ENCODE peak calls at places on chromosomes 3 and 15, in six cellular contexts. One of them, this sample, is unnamed.

GRCh38 chr3:168531116-168531515 is 435.4 kb upstream of the GOLIM4 start:
- DNase-seq in IMR-90: no peak
- DNase-seq in fibroblast of pulmonary artery: no peak
- DNase-seq in GM23248: no peak
- DNase-seq in HFF-Myc: no peak
- DNase-seq in Panc1: no peak
- DNase-seq in this sample: no peak

GRCh38 chr3:32734756-32735155 is 49.8 kb downstream of the CNOT10 start:
- DNase-seq in IMR-90: no peak
- DNase-seq in Panc1: no peak
- DNase-seq in fibroblast of pulmonary artery: no peak
- DNase-seq in HFF-Myc: no peak
- DNase-seq in GM23248: no peak
- DNase-seq in this sample: no peak

GRCh38 chr3:21500834-21501233 is 250.2 kb downstream of the ZNF385D start:
- DNase-seq in Panc1: no peak
- DNase-seq in GM23248: no peak
- DNase-seq in IMR-90: no peak
- DNase-seq in fibroblast of pulmonary artery: no peak
- DNase-seq in HFF-Myc: no peak
- DNase-seq in this sample: no peak

GRCh38 chr3:98874602-98875249 is 26.8 kb downstream of the DCBLD2 start:
- DNase-seq in Panc1: no peak
- DNase-seq in HFF-Myc: no peak
- DNase-seq in fibroblast of pulmonary artery: no peak
- DNase-seq in GM23248: no peak
- DNase-seq in IMR-90: no peak
- DNase-seq in this sample: no peak

GRCh38 chr3:109952924-109953323 is 615.6 kb upstream of the DPPA4 start:
- DNase-seq in GM23248: no peak
- DNase-seq in HFF-Myc: no peak
- DNase-seq in fibroblast of pulmonary artery: peak
- DNase-seq in IMR-90: peak
- DNase-seq in Panc1: no peak
- DNase-seq in this sample: peak

GRCh38 chr3:172658344-172659245 is 52.3 kb downstream of the NCEH1 start:
- DNase-seq in fibroblast of pulmonary artery: peak
- DNase-seq in HFF-Myc: peak
- DNase-seq in IMR-90: peak
- DNase-seq in GM23248: peak
- DNase-seq in Panc1: peak
- DNase-seq in this sample: peak

GRCh38 chr3:194781617-194782016 is 95.9 kb downstream of the FAM43A start:
- DNase-seq in HFF-Myc: no peak
- DNase-seq in GM23248: no peak
- DNase-seq in IMR-90: no peak
- DNase-seq in fibroblast of pulmonary artery: no peak
- DNase-seq in Panc1: no peak
- DNase-seq in this sample: no peak

GRCh38 chr3:64248247-64248646 is 23.0 kb upstream of the PRICKLE2 start:
- DNase-seq in HFF-Myc: no peak
- DNase-seq in Panc1: no peak
- DNase-seq in IMR-90: no peak
- DNase-seq in GM23248: no peak
- DNase-seq in fibroblast of pulmonary artery: no peak
- DNase-seq in this sample: no peak

GRCh38 chr3:169458752-169459151 is 204.8 kb downstream of the MECOM start:
- DNase-seq in GM23248: no peak
- DNase-seq in HFF-Myc: no peak
- DNase-seq in IMR-90: no peak
- DNase-seq in fibroblast of pulmonary artery: no peak
- DNase-seq in Panc1: no peak
- DNase-seq in this sample: no peak

GRCh38 chr3:40770046-40770445 is 245.3 kb downstream of the ZNF621 start:
- DNase-seq in fibroblast of pulmonary artery: no peak
- DNase-seq in IMR-90: no peak
- DNase-seq in Panc1: no peak
- DNase-seq in GM23248: no peak
- DNase-seq in HFF-Myc: no peak
- DNase-seq in this sample: no peak

GRCh38 chr3:186583820-186584219 is 13.3 kb downstream of the DNAJB11 start:
- DNase-seq in fibroblast of pulmonary artery: no peak
- DNase-seq in IMR-90: peak
- DNase-seq in Panc1: no peak
- DNase-seq in HFF-Myc: no peak
- DNase-seq in GM23248: peak
- DNase-seq in this sample: no peak

GRCh38 chr3:145032790-145033189 is 1061.2 kb downstream of the DIPK2A start:
- DNase-seq in Panc1: no peak
- DNase-seq in HFF-Myc: no peak
- DNase-seq in GM23248: no peak
- DNase-seq in fibroblast of pulmonary artery: no peak
- DNase-seq in IMR-90: peak
- DNase-seq in this sample: no peak

GRCh38 chr3:134602440-134602814 is 48.4 kb downstream of the KY start:
- DNase-seq in fibroblast of pulmonary artery: no peak
- DNase-seq in HFF-Myc: no peak
- DNase-seq in IMR-90: no peak
- DNase-seq in GM23248: no peak
- DNase-seq in Panc1: no peak
- DNase-seq in this sample: no peak

GRCh38 chr15:37698679-37699078 is 235.8 kb upstream of the TMCO5A start:
- DNase-seq in GM23248: peak
- DNase-seq in Panc1: no peak
- DNase-seq in HFF-Myc: no peak
- DNase-seq in fibroblast of pulmonary artery: peak
- DNase-seq in IMR-90: no peak
- DNase-seq in this sample: no peak

GRCh38 chr3:4394048-4394447 is 73.0 kb downstream of the SUMF1 start:
- DNase-seq in IMR-90: peak
- DNase-seq in GM23248: no peak
- DNase-seq in Panc1: no peak
- DNase-seq in HFF-Myc: no peak
- DNase-seq in fibroblast of pulmonary artery: peak
- DNase-seq in this sample: no peak

GRCh38 chr3:134618986-134619615 is 31.7 kb downstream of the KY start:
- DNase-seq in HFF-Myc: no peak
- DNase-seq in Panc1: no peak
- DNase-seq in GM23248: no peak
- DNase-seq in IMR-90: no peak
- DNase-seq in fibroblast of pulmonary artery: no peak
- DNase-seq in this sample: no peak

GRCh38 chr3:172213168-172213567 is 173.8 kb downstream of the FNDC3B start:
- DNase-seq in Panc1: no peak
- DNase-seq in HFF-Myc: no peak
- DNase-seq in fibroblast of pulmonary artery: peak
- DNase-seq in IMR-90: peak
- DNase-seq in GM23248: peak
- DNase-seq in this sample: no peak

GRCh38 chr3:126125781-126126251 is 41.9 kb upstream of the SLC41A3 start:
- DNase-seq in HFF-Myc: no peak
- DNase-seq in GM23248: no peak
- DNase-seq in fibroblast of pulmonary artery: no peak
- DNase-seq in Panc1: no peak
- DNase-seq in IMR-90: no peak
- DNase-seq in this sample: no peak

GRCh38 chr15:96088592-96088991 is 241.9 kb upstream of the NR2F2 start:
- DNase-seq in IMR-90: peak
- DNase-seq in HFF-Myc: no peak
- DNase-seq in Panc1: no peak
- DNase-seq in GM23248: no peak
- DNase-seq in fibroblast of pulmonary artery: no peak
- DNase-seq in this sample: no peak

GRCh38 chr15:72169236-72169920 is 28.2 kb downstream of the GRAMD2A start:
- DNase-seq in Panc1: no peak
- DNase-seq in IMR-90: no peak
- DNase-seq in GM23248: no peak
- DNase-seq in HFF-Myc: no peak
- DNase-seq in fibroblast of pulmonary artery: no peak
- DNase-seq in this sample: no peak

GRCh38 chr15:64800476-64800875 is 25.0 kb downstream of the PIF1 start:
- DNase-seq in GM23248: no peak
- DNase-seq in Panc1: no peak
- DNase-seq in fibroblast of pulmonary artery: no peak
- DNase-seq in IMR-90: no peak
- DNase-seq in HFF-Myc: no peak
- DNase-seq in this sample: no peak

GRCh38 chr15:84940399-84940798 is 41.3 kb upstream of the PDE8A start:
- DNase-seq in IMR-90: no peak
- DNase-seq in Panc1: no peak
- DNase-seq in GM23248: no peak
- DNase-seq in fibroblast of pulmonary artery: no peak
- DNase-seq in HFF-Myc: no peak
- DNase-seq in this sample: no peak

GRCh38 chr3:186220365-186220764 is 111.5 kb upstream of the ETV5 start:
- DNase-seq in Panc1: no peak
- DNase-seq in GM23248: no peak
- DNase-seq in IMR-90: no peak
- DNase-seq in HFF-Myc: no peak
- DNase-seq in fibroblast of pulmonary artery: no peak
- DNase-seq in this sample: no peak

GRCh38 chr3:195823998-195824397 is 12.3 kb upstream of the MUC4 start:
- DNase-seq in HFF-Myc: no peak
- DNase-seq in IMR-90: no peak
- DNase-seq in fibroblast of pulmonary artery: no peak
- DNase-seq in Panc1: no peak
- DNase-seq in GM23248: peak
- DNase-seq in this sample: no peak

GRCh38 chr3:10232138-10232537 is 16.1 kb upstream of the TATDN2 start:
- DNase-seq in IMR-90: no peak
- DNase-seq in fibroblast of pulmonary artery: no peak
- DNase-seq in Panc1: no peak
- DNase-seq in HFF-Myc: no peak
- DNase-seq in GM23248: no peak
- DNase-seq in this sample: no peak

GRCh38 chr15:57797608-57798267 is 91.2 kb downstream of the POLR2M start:
- DNase-seq in HFF-Myc: no peak
- DNase-seq in IMR-90: no peak
- DNase-seq in Panc1: no peak
- DNase-seq in fibroblast of pulmonary artery: no peak
- DNase-seq in GM23248: no peak
- DNase-seq in this sample: no peak

GRCh38 chr3:194685723-194686413 is at the start of gene FAM43A:
- DNase-seq in HFF-Myc: peak
- DNase-seq in fibroblast of pulmonary artery: peak
- DNase-seq in GM23248: peak
- DNase-seq in IMR-90: peak
- DNase-seq in Panc1: peak
- DNase-seq in this sample: peak

GRCh38 chr15:99630607-99631131 is 64.9 kb downstream of the MEF2A start:
- DNase-seq in GM23248: no peak
- DNase-seq in Panc1: no peak
- DNase-seq in HFF-Myc: no peak
- DNase-seq in IMR-90: no peak
- DNase-seq in fibroblast of pulmonary artery: no peak
- DNase-seq in this sample: no peak
- H3K4me3 ChIP-seq in GM23248: no peak
- H3K4me3 ChIP-seq in Panc1: no peak
- H3K4me3 ChIP-seq in HFF-Myc: no peak
- H3K4me3 ChIP-seq in IMR-90: no peak
- H3K4me3 ChIP-seq in fibroblast of pulmonary artery: no peak
- H3K4me3 ChIP-seq in this sample: no peak

GRCh38 chr3:11847607-11848006 is 922 bp upstream of the TAMM41 start:
- DNase-seq in Panc1: no peak
- DNase-seq in IMR-90: no peak
- DNase-seq in GM23248: peak
- DNase-seq in fibroblast of pulmonary artery: no peak
- DNase-seq in HFF-Myc: no peak
- DNase-seq in this sample: no peak
- H3K4me3 ChIP-seq in Panc1: no peak
- H3K4me3 ChIP-seq in IMR-90: no peak
- H3K4me3 ChIP-seq in GM23248: no peak
- H3K4me3 ChIP-seq in fibroblast of pulmonary artery: no peak
- H3K4me3 ChIP-seq in HFF-Myc: no peak
- H3K4me3 ChIP-seq in this sample: no peak

DNA sequence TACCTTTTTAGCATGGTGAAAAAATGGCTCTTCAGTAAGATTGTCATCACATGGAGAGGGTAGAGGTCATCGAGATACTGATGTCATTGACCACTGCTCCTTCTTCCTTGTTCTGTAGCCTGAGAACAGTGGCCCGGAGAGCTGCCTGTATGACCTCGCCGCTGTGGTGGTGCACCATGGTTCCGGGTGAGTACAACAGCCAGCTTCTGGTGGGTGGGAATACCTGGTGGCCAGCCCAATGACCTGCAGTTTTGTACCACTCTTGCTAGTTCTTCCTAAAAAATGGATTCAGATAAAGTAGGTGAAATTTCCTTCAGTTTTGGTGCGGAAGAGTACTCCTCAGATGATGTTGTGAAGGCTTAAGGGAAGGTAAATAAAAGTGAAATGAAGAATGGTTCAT is 8.4 kb upstream of the FBXL22 start:
- DNase-seq in IMR-90: no peak
- DNase-seq in GM23248: no peak
- DNase-seq in fibroblast of pulmonary artery: no peak
- DNase-seq in Panc1: no peak
- DNase-seq in HFF-Myc: no peak
- DNase-seq in this sample: no peak
- H3K4me3 ChIP-seq in IMR-90: no peak
- H3K4me3 ChIP-seq in GM23248: no peak
- H3K4me3 ChIP-seq in fibroblast of pulmonary artery: no peak
- H3K4me3 ChIP-seq in Panc1: no peak
- H3K4me3 ChIP-seq in HFF-Myc: no peak
- H3K4me3 ChIP-seq in this sample: no peak

GRCh38 chr15:28879551-28879950 is 6.2 kb upstream of the APBA2 start:
- DNase-seq in fibroblast of pulmonary artery: no peak
- DNase-seq in GM23248: no peak
- DNase-seq in Panc1: no peak
- DNase-seq in IMR-90: no peak
- DNase-seq in HFF-Myc: no peak
- DNase-seq in this sample: no peak

GRCh38 chr15:28881600-28881999 is 4.2 kb upstream of the APBA2 start:
- DNase-seq in fibroblast of pulmonary artery: peak
- DNase-seq in GM23248: no peak
- DNase-seq in Panc1: no peak
- DNase-seq in IMR-90: no peak
- DNase-seq in HFF-Myc: no peak
- DNase-seq in this sample: no peak

GRCh38 chr15:28880680-28881079 is 5.1 kb upstream of the APBA2 start:
- DNase-seq in IMR-90: no peak
- DNase-seq in Panc1: no peak
- DNase-seq in fibroblast of pulmonary artery: no peak
- DNase-seq in HFF-Myc: no peak
- DNase-seq in GM23248: no peak
- DNase-seq in this sample: no peak

GRCh38 chr15:28878209-28878608 is 7.6 kb upstream of the APBA2 start:
- DNase-seq in HFF-Myc: no peak
- DNase-seq in GM23248: no peak
- DNase-seq in Panc1: no peak
- DNase-seq in IMR-90: no peak
- DNase-seq in fibroblast of pulmonary artery: no peak
- DNase-seq in this sample: no peak

DNA sequence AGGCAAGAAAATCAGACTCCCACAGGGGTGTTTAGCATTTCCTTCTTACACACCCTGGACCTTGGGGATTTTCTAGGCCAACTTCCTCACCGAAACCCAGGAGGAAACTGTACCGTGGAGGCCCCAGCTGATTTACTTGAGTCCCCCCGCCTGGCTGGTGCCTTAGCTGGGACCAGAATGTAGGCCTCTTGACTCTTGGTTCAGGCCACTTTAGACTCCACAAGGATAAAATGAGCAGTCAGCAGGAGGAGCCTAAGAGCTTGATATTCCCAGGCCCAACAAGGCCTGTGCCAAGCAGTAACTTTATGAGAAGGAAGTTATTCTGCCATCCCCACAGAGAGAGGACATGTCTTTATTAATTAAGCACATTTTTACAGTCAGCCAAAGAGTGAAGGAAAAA is 4.6 kb upstream of the APBA2 start:
- DNase-seq in HFF-Myc: no peak
- DNase-seq in Panc1: no peak
- DNase-seq in fibroblast of pulmonary artery: peak
- DNase-seq in IMR-90: peak
- DNase-seq in GM23248: no peak
- DNase-seq in this sample: no peak
- H3K4me3 ChIP-seq in HFF-Myc: no peak
- H3K4me3 ChIP-seq in Panc1: no peak
- H3K4me3 ChIP-seq in fibroblast of pulmonary artery: no peak
- H3K4me3 ChIP-seq in IMR-90: no peak
- H3K4me3 ChIP-seq in GM23248: no peak
- H3K4me3 ChIP-seq in this sample: no peak